ENCODE peak calls at places on chromosome 9, in five cellular contexts. One of them, this sample, is unnamed.

GRCh38 chr9:124960409-124960752 is 19.5 kb upstream of the GOLGA1 start:
- DNase-seq in T-helper 1 cell: no peak
- DNase-seq in GM12892: no peak
- DNase-seq in NCI-H1092 treated with DMSO at 0.1 percent for 48 hours: no peak
- DNase-seq in HTR-8/SVneo: no peak
- DNase-seq in this sample: no peak

GRCh38 chr9:109599131-109599530 is 101.0 kb upstream of the PTPN3 start:
- DNase-seq in HTR-8/SVneo: no peak
- DNase-seq in T-helper 1 cell: no peak
- DNase-seq in GM12892: no peak
- DNase-seq in NCI-H1092 treated with DMSO at 0.1 percent for 48 hours: no peak
- DNase-seq in this sample: no peak

GRCh38 chr9:89413963-89414638 is 83.8 kb downstream of the SEMA4D start:
- DNase-seq in HTR-8/SVneo: no peak
- DNase-seq in GM12892: no peak
- DNase-seq in T-helper 1 cell: no peak
- DNase-seq in NCI-H1092 treated with DMSO at 0.1 percent for 48 hours: peak
- DNase-seq in this sample: no peak

GRCh38 chr9:106757539-106757938 is 105.4 kb upstream of the ZNF462 start:
- DNase-seq in HTR-8/SVneo: no peak
- DNase-seq in GM12892: no peak
- DNase-seq in T-helper 1 cell: no peak
- DNase-seq in NCI-H1092 treated with DMSO at 0.1 percent for 48 hours: peak
- DNase-seq in this sample: no peak

GRCh38 chr9:6959275-6960000 is 201.7 kb downstream of the KDM4C start:
- DNase-seq in GM12892: no peak
- DNase-seq in HTR-8/SVneo: no peak
- DNase-seq in T-helper 1 cell: no peak
- DNase-seq in NCI-H1092 treated with DMSO at 0.1 percent for 48 hours: no peak
- DNase-seq in this sample: no peak

GRCh38 chr9:130893250-130894101 is 3.1 kb downstream of the QRFP start:
- DNase-seq in GM12892: no peak
- DNase-seq in T-helper 1 cell: no peak
- DNase-seq in HTR-8/SVneo: peak
- DNase-seq in NCI-H1092 treated with DMSO at 0.1 percent for 48 hours: no peak
- DNase-seq in this sample: no peak

GRCh38 chr9:34592895-34593601 is 3.5 kb upstream of the CNTFR start:
- DNase-seq in T-helper 1 cell: no peak
- DNase-seq in HTR-8/SVneo: no peak
- DNase-seq in GM12892: no peak
- DNase-seq in NCI-H1092 treated with DMSO at 0.1 percent for 48 hours: no peak
- DNase-seq in this sample: no peak

GRCh38 chr9:27787941-27788340 is 214.7 kb upstream of the C9orf72 start:
- DNase-seq in NCI-H1092 treated with DMSO at 0.1 percent for 48 hours: no peak
- DNase-seq in HTR-8/SVneo: no peak
- DNase-seq in GM12892: no peak
- DNase-seq in T-helper 1 cell: no peak
- DNase-seq in this sample: no peak

GRCh38 chr9:89387970-89388867 is 69.9 kb downstream of the SECISBP2 start:
- DNase-seq in NCI-H1092 treated with DMSO at 0.1 percent for 48 hours: no peak
- DNase-seq in GM12892: no peak
- DNase-seq in T-helper 1 cell: no peak
- DNase-seq in HTR-8/SVneo: no peak
- DNase-seq in this sample: no peak

GRCh38 chr9:68417762-68418161 is 61.4 kb downstream of the PGM5 start:
- DNase-seq in NCI-H1092 treated with DMSO at 0.1 percent for 48 hours: no peak
- DNase-seq in T-helper 1 cell: no peak
- DNase-seq in GM12892: no peak
- DNase-seq in HTR-8/SVneo: no peak
- DNase-seq in this sample: no peak

GRCh38 chr9:34560574-34561229 is 28.8 kb downstream of the CNTFR start:
- DNase-seq in NCI-H1092 treated with DMSO at 0.1 percent for 48 hours: no peak
- DNase-seq in GM12892: no peak
- DNase-seq in T-helper 1 cell: no peak
- DNase-seq in HTR-8/SVneo: no peak
- DNase-seq in this sample: no peak

GRCh38 chr9:112550531-112550930 is 63.9 kb downstream of the KIAA1958 start:
- DNase-seq in GM12892: no peak
- DNase-seq in HTR-8/SVneo: no peak
- DNase-seq in T-helper 1 cell: no peak
- DNase-seq in NCI-H1092 treated with DMSO at 0.1 percent for 48 hours: no peak
- DNase-seq in this sample: no peak

GRCh38 chr9:68551191-68551590 is 10.5 kb upstream of the TMEM252 start:
- DNase-seq in GM12892: no peak
- DNase-seq in T-helper 1 cell: no peak
- DNase-seq in HTR-8/SVneo: no peak
- DNase-seq in NCI-H1092 treated with DMSO at 0.1 percent for 48 hours: no peak
- DNase-seq in this sample: no peak

GRCh38 chr9:87766697-87767096 is 40.8 kb downstream of the CTSL start:
- DNase-seq in NCI-H1092 treated with DMSO at 0.1 percent for 48 hours: no peak
- DNase-seq in GM12892: no peak
- DNase-seq in HTR-8/SVneo: no peak
- DNase-seq in T-helper 1 cell: no peak
- DNase-seq in this sample: no peak

GRCh38 chr9:78149738-78150291 is 86.1 kb upstream of the CEP78 start:
- DNase-seq in T-helper 1 cell: no peak
- DNase-seq in NCI-H1092 treated with DMSO at 0.1 percent for 48 hours: no peak
- DNase-seq in GM12892: no peak
- DNase-seq in HTR-8/SVneo: no peak
- DNase-seq in this sample: no peak

GRCh38 chr9:130208600-130209347 is 36.6 kb downstream of the NCS1 start:
- DNase-seq in T-helper 1 cell: no peak
- DNase-seq in NCI-H1092 treated with DMSO at 0.1 percent for 48 hours: no peak
- DNase-seq in GM12892: no peak
- DNase-seq in HTR-8/SVneo: no peak
- DNase-seq in this sample: no peak

GRCh38 chr9:88303785-88304495 is 84.3 kb upstream of the SPIN1 start:
- DNase-seq in GM12892: peak
- DNase-seq in HTR-8/SVneo: no peak
- DNase-seq in T-helper 1 cell: no peak
- DNase-seq in NCI-H1092 treated with DMSO at 0.1 percent for 48 hours: no peak
- DNase-seq in this sample: no peak

GRCh38 chr9:135349963-135350360 is 129.6 kb upstream of the PPP1R26 start:
- DNase-seq in T-helper 1 cell: no peak
- DNase-seq in NCI-H1092 treated with DMSO at 0.1 percent for 48 hours: peak
- DNase-seq in GM12892: no peak
- DNase-seq in HTR-8/SVneo: no peak
- DNase-seq in this sample: no peak

GRCh38 chr9:108874058-108874788 is 12.2 kb downstream of the ACTL7A start:
- DNase-seq in NCI-H1092 treated with DMSO at 0.1 percent for 48 hours: no peak
- DNase-seq in GM12892: no peak
- DNase-seq in T-helper 1 cell: no peak
- DNase-seq in HTR-8/SVneo: no peak
- DNase-seq in this sample: no peak

GRCh38 chr9:131873361-131873760 is 133.5 kb upstream of the RAPGEF1 start:
- DNase-seq in NCI-H1092 treated with DMSO at 0.1 percent for 48 hours: no peak
- DNase-seq in GM12892: no peak
- DNase-seq in HTR-8/SVneo: no peak
- DNase-seq in T-helper 1 cell: no peak
- DNase-seq in this sample: no peak

GRCh38 chr9:111852291-111852690 is 44.3 kb upstream of the UGCG start:
- DNase-seq in HTR-8/SVneo: no peak
- DNase-seq in T-helper 1 cell: no peak
- DNase-seq in NCI-H1092 treated with DMSO at 0.1 percent for 48 hours: no peak
- DNase-seq in GM12892: no peak
- DNase-seq in this sample: no peak

GRCh38 chr9:36818965-36819870 is 214.8 kb downstream of the PAX5 start:
- DNase-seq in HTR-8/SVneo: no peak
- DNase-seq in T-helper 1 cell: no peak
- DNase-seq in GM12892: no peak
- DNase-seq in NCI-H1092 treated with DMSO at 0.1 percent for 48 hours: no peak
- DNase-seq in this sample: no peak

GRCh38 chr9:4137234-4137633 is 162.6 kb downstream of the GLIS3 start:
- DNase-seq in T-helper 1 cell: no peak
- DNase-seq in HTR-8/SVneo: peak
- DNase-seq in GM12892: no peak
- DNase-seq in NCI-H1092 treated with DMSO at 0.1 percent for 48 hours: no peak
- DNase-seq in this sample: no peak

GRCh38 chr9:137387034-137387890 is 35.7 kb downstream of the EXD3 start:
- DNase-seq in T-helper 1 cell: peak
- DNase-seq in HTR-8/SVneo: no peak
- DNase-seq in GM12892: no peak
- DNase-seq in NCI-H1092 treated with DMSO at 0.1 percent for 48 hours: no peak
- DNase-seq in this sample: peak

GRCh38 chr9:132090771-132091170 is 11.1 kb upstream of the MED27 start:
- DNase-seq in HTR-8/SVneo: no peak
- DNase-seq in NCI-H1092 treated with DMSO at 0.1 percent for 48 hours: no peak
- DNase-seq in T-helper 1 cell: no peak
- DNase-seq in GM12892: no peak
- DNase-seq in this sample: no peak

GRCh38 chr9:114176601-114177295 is 21.4 kb downstream of the COL27A1 start:
- DNase-seq in HTR-8/SVneo: no peak
- DNase-seq in NCI-H1092 treated with DMSO at 0.1 percent for 48 hours: no peak
- DNase-seq in T-helper 1 cell: no peak
- DNase-seq in GM12892: no peak
- DNase-seq in this sample: no peak